ENCODE peak calls at places on chromosomes 13 and 19, in seven cellular contexts. One of them, this sample, is unnamed.

GRCh38 chr19:728011-728410 is 19.3 kb downstream of the PALM start:
- DNase-seq in IMR-90: no peak
- DNase-seq in NCI-H345: no peak
- DNase-seq in AG09309: no peak
- DNase-seq in amygdala: no peak
- DNase-seq in mucosa of gallbladder: no peak
- DNase-seq in cardiac fibroblast: peak; percentile 81
- DNase-seq in this sample: no peak

GRCh38 chr13:26062853-26063444 is 11.1 kb upstream of the SHISA2 start:
- DNase-seq in IMR-90: peak; percentile 33
- DNase-seq in NCI-H345: peak; percentile 46
- DNase-seq in AG09309: peak; percentile 23
- DNase-seq in amygdala: no peak
- DNase-seq in mucosa of gallbladder: peak; percentile 53
- DNase-seq in cardiac fibroblast: peak; percentile 78
- DNase-seq in this sample: no peak

GRCh38 chr19:41871573-41872383 is 5.3 kb upstream of the CD79A start:
- DNase-seq in IMR-90: no peak
- DNase-seq in NCI-H345: no peak
- DNase-seq in AG09309: no peak
- DNase-seq in amygdala: no peak
- DNase-seq in mucosa of gallbladder: no peak
- DNase-seq in cardiac fibroblast: peak; percentile 6
- DNase-seq in this sample: no peak

GRCh38 chr19:10137751-10138682 is 18.3 kb upstream of the EIF3G start:
- DNase-seq in IMR-90: no peak
- DNase-seq in NCI-H345: no peak
- DNase-seq in AG09309: no peak
- DNase-seq in amygdala: no peak
- DNase-seq in mucosa of gallbladder: no peak
- DNase-seq in cardiac fibroblast: no peak
- DNase-seq in this sample: no peak

GRCh38 chr13:84812078-84812477 is 929.8 kb upstream of the SLITRK1 start:
- DNase-seq in IMR-90: no peak
- DNase-seq in NCI-H345: no peak
- DNase-seq in AG09309: no peak
- DNase-seq in amygdala: no peak
- DNase-seq in mucosa of gallbladder: no peak
- DNase-seq in cardiac fibroblast: no peak
- DNase-seq in this sample: no peak

GRCh38 chr19:38049105-38049649 is 142.2 kb downstream of the SIPA1L3 start:
- DNase-seq in IMR-90: no peak
- DNase-seq in NCI-H345: no peak
- DNase-seq in AG09309: no peak
- DNase-seq in amygdala: no peak
- DNase-seq in mucosa of gallbladder: no peak
- DNase-seq in cardiac fibroblast: no peak
- DNase-seq in this sample: no peak

GRCh38 chr13:92745233-92745632 is 481.4 kb upstream of the GPC6 start:
- DNase-seq in IMR-90: no peak
- DNase-seq in NCI-H345: no peak
- DNase-seq in AG09309: no peak
- DNase-seq in amygdala: no peak
- DNase-seq in mucosa of gallbladder: no peak
- DNase-seq in cardiac fibroblast: no peak
- DNase-seq in this sample: peak; percentile 64

GRCh38 chr19:31955061-31955460 is 390.3 kb upstream of the ZNF507 start:
- DNase-seq in IMR-90: no peak
- DNase-seq in NCI-H345: no peak
- DNase-seq in AG09309: no peak
- DNase-seq in amygdala: no peak
- DNase-seq in mucosa of gallbladder: no peak
- DNase-seq in cardiac fibroblast: no peak
- DNase-seq in this sample: no peak

GRCh38 chr19:7292950-7293794 is 1.0 kb downstream of the INSR start:
- DNase-seq in IMR-90: no peak
- DNase-seq in NCI-H345: peak; percentile 8
- DNase-seq in AG09309: no peak
- DNase-seq in amygdala: peak; percentile 2
- DNase-seq in mucosa of gallbladder: no peak
- DNase-seq in cardiac fibroblast: no peak
- DNase-seq in this sample: no peak

GRCh38 chr13:44007451-44007850 is 127.7 kb downstream of the LACC1 start:
- DNase-seq in IMR-90: no peak
- DNase-seq in NCI-H345: no peak
- DNase-seq in AG09309: no peak
- DNase-seq in amygdala: no peak
- DNase-seq in mucosa of gallbladder: no peak
- DNase-seq in cardiac fibroblast: no peak
- DNase-seq in this sample: no peak

GRCh38 chr19:4556574-4557185 is 2.8 kb downstream of the SEMA6B start:
- DNase-seq in IMR-90: no peak
- DNase-seq in NCI-H345: peak; percentile 60
- DNase-seq in AG09309: no peak
- DNase-seq in amygdala: no peak
- DNase-seq in mucosa of gallbladder: no peak
- DNase-seq in cardiac fibroblast: peak; percentile 46
- DNase-seq in this sample: no peak

GRCh38 chr13:57326532-57326931 is 159.5 kb downstream of the PRR20E start:
- DNase-seq in IMR-90: no peak
- DNase-seq in NCI-H345: no peak
- DNase-seq in AG09309: no peak
- DNase-seq in amygdala: no peak
- DNase-seq in mucosa of gallbladder: no peak
- DNase-seq in cardiac fibroblast: no peak
- DNase-seq in this sample: no peak

GRCh38 chr13:81223784-81224501 is 883.0 kb upstream of the SPRY2 start:
- DNase-seq in IMR-90: no peak
- DNase-seq in NCI-H345: no peak
- DNase-seq in AG09309: no peak
- DNase-seq in amygdala: no peak
- DNase-seq in mucosa of gallbladder: no peak
- DNase-seq in cardiac fibroblast: no peak
- DNase-seq in this sample: no peak

GRCh38 chr13:110560606-110561334 is 752 bp downstream of the RAB20 start:
- DNase-seq in IMR-90: no peak
- DNase-seq in NCI-H345: peak; percentile 28
- DNase-seq in AG09309: no peak
- DNase-seq in amygdala: no peak
- DNase-seq in mucosa of gallbladder: no peak
- DNase-seq in cardiac fibroblast: peak; percentile 46
- DNase-seq in this sample: no peak

GRCh38 chr19:46596008-46596407 is 5.1 kb upstream of the CALM3 start:
- DNase-seq in IMR-90: no peak
- DNase-seq in NCI-H345: no peak
- DNase-seq in AG09309: no peak
- DNase-seq in amygdala: no peak
- DNase-seq in mucosa of gallbladder: no peak
- DNase-seq in cardiac fibroblast: no peak
- DNase-seq in this sample: no peak

GRCh38 chr13:44307255-44307654 is 66.4 kb upstream of the SERP2 start:
- DNase-seq in IMR-90: peak; percentile 38
- DNase-seq in NCI-H345: no peak
- DNase-seq in AG09309: no peak
- DNase-seq in amygdala: no peak
- DNase-seq in mucosa of gallbladder: no peak
- DNase-seq in cardiac fibroblast: no peak
- DNase-seq in this sample: no peak

GRCh38 chr13:48116808-48117207 is 21.9 kb upstream of the MED4 start:
- DNase-seq in IMR-90: no peak
- DNase-seq in NCI-H345: no peak
- DNase-seq in AG09309: no peak
- DNase-seq in amygdala: no peak
- DNase-seq in mucosa of gallbladder: no peak
- DNase-seq in cardiac fibroblast: no peak
- DNase-seq in this sample: no peak

GRCh38 chr13:50783940-50784339 is 59.6 kb downstream of the DLEU7 start:
- DNase-seq in IMR-90: no peak
- DNase-seq in NCI-H345: no peak
- DNase-seq in AG09309: no peak
- DNase-seq in amygdala: no peak
- DNase-seq in mucosa of gallbladder: no peak
- DNase-seq in cardiac fibroblast: no peak
- DNase-seq in this sample: no peak

GRCh38 chr13:64371461-64371860 is 2858.7 kb downstream of the PCDH9 start:
- DNase-seq in IMR-90: no peak
- DNase-seq in NCI-H345: no peak
- DNase-seq in AG09309: no peak
- DNase-seq in amygdala: no peak
- DNase-seq in mucosa of gallbladder: no peak
- DNase-seq in cardiac fibroblast: no peak
- DNase-seq in this sample: no peak

GRCh38 chr13:30466841-30467252 is 1.1 kb upstream of the HMGB1 start:
- DNase-seq in IMR-90: peak; percentile 20
- DNase-seq in NCI-H345: no peak
- DNase-seq in AG09309: no peak
- DNase-seq in amygdala: no peak
- DNase-seq in mucosa of gallbladder: no peak
- DNase-seq in cardiac fibroblast: no peak
- DNase-seq in this sample: no peak

GRCh38 chr13:44035400-44035799 is 155.7 kb downstream of the LACC1 start:
- DNase-seq in IMR-90: no peak
- DNase-seq in NCI-H345: no peak
- DNase-seq in AG09309: no peak
- DNase-seq in amygdala: no peak
- DNase-seq in mucosa of gallbladder: no peak
- DNase-seq in cardiac fibroblast: no peak
- DNase-seq in this sample: no peak

GRCh38 chr19:11548315-11548700 is 9.7 kb downstream of the CNN1 start:
- DNase-seq in IMR-90: no peak
- DNase-seq in NCI-H345: no peak
- DNase-seq in AG09309: no peak
- DNase-seq in amygdala: no peak
- DNase-seq in mucosa of gallbladder: no peak
- DNase-seq in cardiac fibroblast: no peak
- DNase-seq in this sample: no peak

GRCh38 chr13:28494537-28494860 is 429 bp downstream of the FLT1 start:
- DNase-seq in IMR-90: no peak
- DNase-seq in NCI-H345: no peak
- DNase-seq in AG09309: no peak
- DNase-seq in amygdala: no peak
- DNase-seq in mucosa of gallbladder: no peak
- DNase-seq in cardiac fibroblast: peak; percentile 31
- DNase-seq in this sample: no peak

GRCh38 chr19:16210168-16210567 is 12.5 kb downstream of the AP1M1 start:
- DNase-seq in IMR-90: no peak
- DNase-seq in NCI-H345: no peak
- DNase-seq in AG09309: no peak
- DNase-seq in amygdala: no peak
- DNase-seq in mucosa of gallbladder: no peak
- DNase-seq in cardiac fibroblast: no peak
- DNase-seq in this sample: no peak

GRCh38 chr13:97809576-97809975 is 143.9 kb upstream of the IPO5 start:
- DNase-seq in IMR-90: peak; percentile 6
- DNase-seq in NCI-H345: no peak
- DNase-seq in AG09309: no peak
- DNase-seq in amygdala: no peak
- DNase-seq in mucosa of gallbladder: no peak
- DNase-seq in cardiac fibroblast: peak; percentile 41
- DNase-seq in this sample: no peak

GRCh38 chr19:5542665-5543064 is 25.1 kb downstream of the TINCR start:
- DNase-seq in IMR-90: no peak
- DNase-seq in NCI-H345: peak; percentile 20
- DNase-seq in AG09309: no peak
- DNase-seq in amygdala: no peak
- DNase-seq in mucosa of gallbladder: no peak
- DNase-seq in cardiac fibroblast: peak; percentile 9
- DNase-seq in this sample: no peak

GRCh38 chr13:43245374-43245964 is 222.1 kb downstream of the DNAJC15 start:
- DNase-seq in IMR-90: peak; percentile 92
- DNase-seq in NCI-H345: no peak
- DNase-seq in AG09309: peak; percentile 81
- DNase-seq in amygdala: no peak
- DNase-seq in mucosa of gallbladder: no peak
- DNase-seq in cardiac fibroblast: peak; percentile 60
- DNase-seq in this sample: no peak

This sample was measured in NCI-H446 treated with DMSO at 0.1 percent for 48 hours.